ENCODE peak calls at places on chromosomes 7 and 10, in eight cellular contexts. Z, Y, K, H, D, E, X and U are unnamed samples.

GRCh38 chr10:88851706-88852105 is at the start of gene ANKRD22:
- DNase-seq in Z (no peak), Y (no peak), K (no peak), H (no peak), D (peak), E (no peak), X (no peak), U (no peak)

GRCh38 chr10:71061472-71061871 is 150.9 kb upstream of the UNC5B start:
- DNase-seq in Z (no peak), Y (no peak), K (no peak), H (no peak), D (no peak), E (no peak), X (no peak), U (no peak)

GRCh38 chr10:44935201-44935960 is 24.2 kb upstream of the RASSF4 start:
- DNase-seq in Z (no peak), Y (no peak), K (peak), H (peak), D (no peak), E (peak), X (peak), U (no peak)

GRCh38 chr10:114708717-114709352 is 50.8 kb upstream of the ABLIM1 start:
- DNase-seq in Z (no peak), Y (no peak), K (peak), H (no peak), D (no peak), E (no peak), X (peak), U (no peak)

GRCh38 chr10:15718495-15719061 is 1.1 kb downstream of the ITGA8 start:
- DNase-seq in Z (no peak), Y (no peak), K (no peak), H (no peak), D (no peak), E (no peak), X (no peak), U (no peak)

GRCh38 chr10:10396601-10397000 is 621.1 kb upstream of the CELF2 start:
- DNase-seq in Z (no peak), Y (no peak), K (no peak), H (no peak), D (no peak), E (no peak), X (no peak), U (no peak)

GRCh38 chr10:58412502-58412961 is 27.3 kb downstream of the TFAM start:
- DNase-seq in Z (no peak), Y (no peak), K (peak), H (no peak), D (no peak), E (no peak), X (peak), U (no peak)

GRCh38 chr7:39696631-39697030 is 73.3 kb downstream of the RALA start:
- DNase-seq in Z (no peak), Y (no peak), K (no peak), H (no peak), D (no peak), E (no peak), X (no peak), U (no peak)

GRCh38 chr10:100075426-100076220 is 6.0 kb downstream of the CPN1 start:
- DNase-seq in Z (no peak), Y (no peak), K (no peak), H (no peak), D (no peak), E (peak), X (no peak), U (no peak)

GRCh38 chr7:31061185-31061584 is 9.1 kb downstream of the ADCYAP1R1 start:
- DNase-seq in Z (no peak), Y (no peak), K (no peak), H (no peak), D (no peak), E (no peak), X (no peak), U (no peak)